ENCODE peak calls at places on chromosome 16, in ten cellular contexts. One of them, this sample, is unnamed.
A peak's percentile ranks its signal among the peaks of the same experiment; 100 is the strongest.

GRCh38 chr16:1152123-1152638 is 725 bp upstream of the CACNA1H start:
- DNase-seq in NCI-H1694: no peak
- DNase-seq in HT1080: no peak
- DNase-seq in SHP77: no peak
- DNase-seq in NCI-H460: no peak
- DNase-seq in activated T-cell treated with anti-CD3 and anti-CD28 coated beads, Interleukin-2, amount 50 U/mL, for 48 hours: peak; percentile 37
- DNase-seq in pulmonary artery endothelial cell: no peak
- DNase-seq in NCI-H748 treated with DMSO at 0.1 percent for 48 hours: no peak
- DNase-seq in activated CD8-positive, alpha-beta memory T cell treated with anti-CD3 and anti-CD28 coated beads for 1 hour: peak; percentile 31
- DNase-seq in OCI-M1: no peak
- DNase-seq in this sample: no peak

GRCh38 chr16:19704321-19705130 is 13.5 kb downstream of the KNOP1 start:
- DNase-seq in OCI-M1: no peak
- DNase-seq in pulmonary artery endothelial cell: peak; percentile 48
- DNase-seq in SHP77: no peak
- DNase-seq in activated T-cell treated with anti-CD3 and anti-CD28 coated beads, Interleukin-2, amount 50 U/mL, for 48 hours: no peak
- DNase-seq in NCI-H460: no peak
- DNase-seq in NCI-H748 treated with DMSO at 0.1 percent for 48 hours: no peak
- DNase-seq in NCI-H1694: no peak
- DNase-seq in HT1080: peak; percentile 60
- DNase-seq in activated CD8-positive, alpha-beta memory T cell treated with anti-CD3 and anti-CD28 coated beads for 1 hour: no peak
- DNase-seq in this sample: no peak

GRCh38 chr16:1763521-1764511 is 7.5 kb downstream of the NME3 start:
- DNase-seq in activated T-cell treated with anti-CD3 and anti-CD28 coated beads, Interleukin-2, amount 50 U/mL, for 48 hours: no peak
- DNase-seq in SHP77: no peak
- DNase-seq in OCI-M1: no peak
- DNase-seq in NCI-H1694: peak; percentile 18
- DNase-seq in HT1080: no peak
- DNase-seq in NCI-H748 treated with DMSO at 0.1 percent for 48 hours: no peak
- DNase-seq in NCI-H460: no peak
- DNase-seq in pulmonary artery endothelial cell: no peak
- DNase-seq in activated CD8-positive, alpha-beta memory T cell treated with anti-CD3 and anti-CD28 coated beads for 1 hour: no peak
- DNase-seq in this sample: peak; percentile 68

GRCh38 chr16:50711862-50712567 is 18.6 kb downstream of the NOD2 start:
- DNase-seq in pulmonary artery endothelial cell: no peak
- DNase-seq in NCI-H1694: peak; percentile 45
- DNase-seq in SHP77: peak; percentile 27
- DNase-seq in NCI-H460: no peak
- DNase-seq in HT1080: no peak
- DNase-seq in activated CD8-positive, alpha-beta memory T cell treated with anti-CD3 and anti-CD28 coated beads for 1 hour: no peak
- DNase-seq in NCI-H748 treated with DMSO at 0.1 percent for 48 hours: no peak
- DNase-seq in activated T-cell treated with anti-CD3 and anti-CD28 coated beads, Interleukin-2, amount 50 U/mL, for 48 hours: no peak
- DNase-seq in OCI-M1: no peak
- DNase-seq in this sample: peak; percentile 66

GRCh38 chr16:54846761-54847160 is 83.9 kb upstream of the IRX5 start:
- DNase-seq in NCI-H748 treated with DMSO at 0.1 percent for 48 hours: no peak
- DNase-seq in activated T-cell treated with anti-CD3 and anti-CD28 coated beads, Interleukin-2, amount 50 U/mL, for 48 hours: no peak
- DNase-seq in SHP77: peak; percentile 27
- DNase-seq in HT1080: peak; percentile 8
- DNase-seq in activated CD8-positive, alpha-beta memory T cell treated with anti-CD3 and anti-CD28 coated beads for 1 hour: no peak
- DNase-seq in NCI-H1694: no peak
- DNase-seq in NCI-H460: no peak
- DNase-seq in pulmonary artery endothelial cell: no peak
- DNase-seq in OCI-M1: no peak
- DNase-seq in this sample: no peak

GRCh38 chr16:88650749-88651275 is at the start of gene CYBA:
- DNase-seq in OCI-M1: peak; percentile 68
- DNase-seq in NCI-H460: peak; percentile 33
- DNase-seq in NCI-H1694: no peak
- DNase-seq in SHP77: no peak
- DNase-seq in NCI-H748 treated with DMSO at 0.1 percent for 48 hours: no peak
- DNase-seq in activated CD8-positive, alpha-beta memory T cell treated with anti-CD3 and anti-CD28 coated beads for 1 hour: peak; percentile 69
- DNase-seq in activated T-cell treated with anti-CD3 and anti-CD28 coated beads, Interleukin-2, amount 50 U/mL, for 48 hours: peak; percentile 91
- DNase-seq in HT1080: no peak
- DNase-seq in pulmonary artery endothelial cell: no peak
- DNase-seq in this sample: peak; percentile 39

GRCh38 chr16:2689968-2690830 is 7.9 kb downstream of the KCTD5 start:
- DNase-seq in activated T-cell treated with anti-CD3 and anti-CD28 coated beads, Interleukin-2, amount 50 U/mL, for 48 hours: no peak
- DNase-seq in HT1080: no peak
- DNase-seq in SHP77: no peak
- DNase-seq in activated CD8-positive, alpha-beta memory T cell treated with anti-CD3 and anti-CD28 coated beads for 1 hour: no peak
- DNase-seq in pulmonary artery endothelial cell: no peak
- DNase-seq in NCI-H460: no peak
- DNase-seq in NCI-H1694: no peak
- DNase-seq in OCI-M1: no peak
- DNase-seq in NCI-H748 treated with DMSO at 0.1 percent for 48 hours: no peak
- DNase-seq in this sample: no peak

GRCh38 chr16:71542377-71542776 is 16.2 kb downstream of the CHST4 start:
- DNase-seq in NCI-H460: peak; percentile 49
- DNase-seq in NCI-H1694: no peak
- DNase-seq in activated CD8-positive, alpha-beta memory T cell treated with anti-CD3 and anti-CD28 coated beads for 1 hour: peak; percentile 29
- DNase-seq in NCI-H748 treated with DMSO at 0.1 percent for 48 hours: peak; percentile 11
- DNase-seq in OCI-M1: peak; percentile 61
- DNase-seq in activated T-cell treated with anti-CD3 and anti-CD28 coated beads, Interleukin-2, amount 50 U/mL, for 48 hours: peak; percentile 76
- DNase-seq in HT1080: peak; percentile 18
- DNase-seq in SHP77: peak; percentile 18
- DNase-seq in pulmonary artery endothelial cell: no peak
- DNase-seq in this sample: peak; percentile 30

GRCh38 chr16:2514333-2515179 is 804 bp downstream of the ATP6V0C start:
- DNase-seq in NCI-H1694: no peak
- DNase-seq in activated CD8-positive, alpha-beta memory T cell treated with anti-CD3 and anti-CD28 coated beads for 1 hour: no peak
- DNase-seq in pulmonary artery endothelial cell: no peak
- DNase-seq in activated T-cell treated with anti-CD3 and anti-CD28 coated beads, Interleukin-2, amount 50 U/mL, for 48 hours: no peak
- DNase-seq in NCI-H748 treated with DMSO at 0.1 percent for 48 hours: no peak
- DNase-seq in OCI-M1: peak; percentile 32
- DNase-seq in NCI-H460: no peak
- DNase-seq in SHP77: no peak
- DNase-seq in HT1080: no peak
- DNase-seq in this sample: no peak

GRCh38 chr16:49625311-49626035 is 230.4 kb downstream of the ZNF423 start:
- DNase-seq in activated T-cell treated with anti-CD3 and anti-CD28 coated beads, Interleukin-2, amount 50 U/mL, for 48 hours: no peak
- DNase-seq in NCI-H1694: no peak
- DNase-seq in SHP77: no peak
- DNase-seq in OCI-M1: no peak
- DNase-seq in NCI-H460: no peak
- DNase-seq in NCI-H748 treated with DMSO at 0.1 percent for 48 hours: no peak
- DNase-seq in activated CD8-positive, alpha-beta memory T cell treated with anti-CD3 and anti-CD28 coated beads for 1 hour: no peak
- DNase-seq in HT1080: no peak
- DNase-seq in pulmonary artery endothelial cell: no peak
- DNase-seq in this sample: no peak

GRCh38 chr16:23502466-23502865 is 7.8 kb downstream of the GGA2 start:
- DNase-seq in pulmonary artery endothelial cell: no peak
- DNase-seq in OCI-M1: peak; percentile 18
- DNase-seq in NCI-H460: no peak
- DNase-seq in NCI-H1694: no peak
- DNase-seq in activated CD8-positive, alpha-beta memory T cell treated with anti-CD3 and anti-CD28 coated beads for 1 hour: no peak
- DNase-seq in activated T-cell treated with anti-CD3 and anti-CD28 coated beads, Interleukin-2, amount 50 U/mL, for 48 hours: no peak
- DNase-seq in NCI-H748 treated with DMSO at 0.1 percent for 48 hours: no peak
- DNase-seq in SHP77: no peak
- DNase-seq in HT1080: no peak
- DNase-seq in this sample: no peak

GRCh38 chr16:11085025-11085485 is 140.7 kb downstream of the CLEC16A start:
- DNase-seq in NCI-H460: no peak
- DNase-seq in pulmonary artery endothelial cell: no peak
- DNase-seq in OCI-M1: no peak
- DNase-seq in NCI-H748 treated with DMSO at 0.1 percent for 48 hours: no peak
- DNase-seq in activated CD8-positive, alpha-beta memory T cell treated with anti-CD3 and anti-CD28 coated beads for 1 hour: no peak
- DNase-seq in NCI-H1694: no peak
- DNase-seq in HT1080: no peak
- DNase-seq in SHP77: no peak
- DNase-seq in activated T-cell treated with anti-CD3 and anti-CD28 coated beads, Interleukin-2, amount 50 U/mL, for 48 hours: no peak
- DNase-seq in this sample: peak; percentile 95

GRCh38 chr16:56354016-56354415 is 71.3 kb downstream of the AMFR start:
- DNase-seq in NCI-H460: no peak
- DNase-seq in HT1080: no peak
- DNase-seq in activated T-cell treated with anti-CD3 and anti-CD28 coated beads, Interleukin-2, amount 50 U/mL, for 48 hours: peak; percentile 15
- DNase-seq in activated CD8-positive, alpha-beta memory T cell treated with anti-CD3 and anti-CD28 coated beads for 1 hour: no peak
- DNase-seq in NCI-H1694: no peak
- DNase-seq in NCI-H748 treated with DMSO at 0.1 percent for 48 hours: no peak
- DNase-seq in OCI-M1: no peak
- DNase-seq in pulmonary artery endothelial cell: no peak
- DNase-seq in SHP77: no peak
- DNase-seq in this sample: no peak

This sample was measured in cerebellar cortex.